ENCODE peak calls at places on chromosomes 11 and 22, in seven cellular contexts. B is upper lobe of right lung, H is colonic mucosa, P is fibroblast of lung, X is iPS DF 6.9, J is foreskin keratinocyte, O is mesendoderm. Y is an unnamed sample.

GRCh38 chr22:46351131-46351735 is 15.7 kb downstream of the TRMU start:
- DNase-seq in H (no peak), X (no peak), P (no peak), O (no peak), B (no peak), J (no peak), Y (no peak)

GRCh38 chr11:115439385-115439784 is 64.8 kb downstream of the CADM1 start:
- DNase-seq in J (peak; percentile 26), B (no peak), X (no peak), P (peak; percentile 44), O (peak; percentile 47), H (no peak), Y (no peak)

GRCh38 chr22:46533434-46533833 is 4.0 kb downstream of the CELSR1 start:
- DNase-seq in J (peak; percentile 59), O (no peak), X (no peak), B (peak; percentile 78), H (no peak), P (no peak), Y (no peak)

GRCh38 chr11:2582436-2582931 is 117.3 kb downstream of the KCNQ1OT1 start:
- DNase-seq in X (no peak), O (no peak), J (no peak), B (peak; percentile 62), P (no peak), H (no peak), Y (no peak)

GRCh38 chr22:22684605-22685561 is 40.5 kb downstream of the GGTLC2 start:
- DNase-seq in P (peak; percentile 90), O (peak; percentile 37), B (no peak), J (no peak), H (peak; percentile 44), X (no peak), Y (peak; percentile 70)

GRCh38 chr11:5932671-5933070 is 9.4 kb upstream of the OR56A3 start:
- DNase-seq in H (no peak), X (no peak), P (no peak), O (no peak), J (no peak), B (no peak), Y (no peak)

GRCh38 chr11:128095459-128096096 is 491.8 kb downstream of the ETS1 start:
- DNase-seq in P (peak; percentile 48), X (no peak), J (peak; percentile 69), H (no peak), B (no peak), O (peak; percentile 50), Y (no peak)

GRCh38 chr11:71251159-71251721 is 1.1 kb downstream of the SHANK2 start:
- DNase-seq in O (no peak), J (no peak), P (no peak), H (no peak), B (peak; percentile 76), X (no peak), Y (peak; percentile 78)

GRCh38 chr22:41479671-41480396 is 10.9 kb downstream of the ACO2 start:
- DNase-seq in P (peak; percentile 73), O (peak; percentile 70), B (no peak), J (no peak), X (no peak), H (no peak), Y (peak; percentile 82)

GRCh38 chr11:29676993-29677392 is 339.8 kb downstream of the KCNA4 start:
- DNase-seq in H (no peak), O (no peak), P (no peak), B (no peak), J (no peak), X (no peak), Y (no peak)

GRCh38 chr11:122116591-122116990 is 576 bp upstream of the BLID start:
- DNase-seq in P (no peak), O (no peak), J (no peak), H (no peak), X (no peak), B (no peak), Y (no peak)

GRCh38 chr11:116108161-116108560 is 603.9 kb upstream of the CADM1 start:
- DNase-seq in J (no peak), H (no peak), P (no peak), O (peak; percentile 48), X (no peak), B (no peak), Y (no peak)

GRCh38 chr11:94134651-94135512 is 6.2 kb downstream of the PANX1 start:
- DNase-seq in O (no peak), J (peak; percentile 81), X (no peak), P (peak; percentile 82), B (no peak), H (peak; percentile 51), Y (no peak)

GRCh38 chr11:68031136-68031459 is 617 bp downstream of the NDUFS8 start:
- DNase-seq in J (no peak), H (no peak), P (no peak), O (no peak), B (peak; percentile 71), X (no peak), Y (no peak)
- H3K27me3 ChIP-seq in J (no peaks in the 10 kb centered on the region), H (no peaks in the 10 kb centered on the region), P (no peaks in the 10 kb centered on the region), O (no peaks in the 10 kb centered on the region), B (no peaks in the 10 kb centered on the region), X (no peaks in the 10 kb centered on the region), Y (no peaks in the 10 kb centered on the region)

GRCh38 chr11:118998388-118998717 is 415 bp downstream of the CENATAC start:
- DNase-seq in P (no peak), B (no peak), X (no peak), H (no peak), J (peak; percentile 12), O (peak; percentile 28), Y (no peak)
- H3K27me3 ChIP-seq in P (no peaks in the 10 kb centered on the region), B (no peaks in the 10 kb centered on the region), X (no peaks in the 10 kb centered on the region), H (no peaks in the 10 kb centered on the region), J (no peaks in the 10 kb centered on the region), O (no peaks in the 10 kb centered on the region), Y (no peaks in the 10 kb centered on the region)

GRCh38 chr11:22343411-22344032 is 5.3 kb downstream of the SLC17A6 start:
- DNase-seq in B (no peak), X (no peak), P (no peak), H (no peak), O (peak; percentile 62), J (no peak), Y (peak; percentile 52)
- H3K27me3 ChIP-seq in B (peaks cover 72% of the 10 kb centered on the region), X (peaks cover 18% of the 10 kb centered on the region), P (peaks cover 35% of the 10 kb centered on the region), H (peaks cover 46% of the 10 kb centered on the region), O (peaks cover 34% of the 10 kb centered on the region), J (peaks cover 77% of the 10 kb centered on the region), Y (peaks cover 61% of the 10 kb centered on the region)

GRCh38 chr22:35608088-35608487 is 9.0 kb downstream of the MB start:
- DNase-seq in X (no peak), J (no peak), H (no peak), B (no peak), P (no peak), O (no peak), Y (no peak)

GRCh38 chr22:35604671-35605457 is 12.3 kb downstream of the MB start:
- DNase-seq in O (peak; percentile 81), J (no peak), B (no peak), X (no peak), P (no peak), H (no peak), Y (no peak)

GRCh38 chr22:35609261-35609660 is 7.9 kb downstream of the MB start:
- DNase-seq in J (no peak), P (no peak), B (no peak), H (no peak), O (no peak), X (no peak), Y (no peak)

GRCh38 chr22:35606916-35607315 is 10.2 kb downstream of the MB start:
- DNase-seq in J (no peak), H (no peak), X (no peak), B (no peak), O (no peak), P (no peak), Y (no peak)

DNA sequence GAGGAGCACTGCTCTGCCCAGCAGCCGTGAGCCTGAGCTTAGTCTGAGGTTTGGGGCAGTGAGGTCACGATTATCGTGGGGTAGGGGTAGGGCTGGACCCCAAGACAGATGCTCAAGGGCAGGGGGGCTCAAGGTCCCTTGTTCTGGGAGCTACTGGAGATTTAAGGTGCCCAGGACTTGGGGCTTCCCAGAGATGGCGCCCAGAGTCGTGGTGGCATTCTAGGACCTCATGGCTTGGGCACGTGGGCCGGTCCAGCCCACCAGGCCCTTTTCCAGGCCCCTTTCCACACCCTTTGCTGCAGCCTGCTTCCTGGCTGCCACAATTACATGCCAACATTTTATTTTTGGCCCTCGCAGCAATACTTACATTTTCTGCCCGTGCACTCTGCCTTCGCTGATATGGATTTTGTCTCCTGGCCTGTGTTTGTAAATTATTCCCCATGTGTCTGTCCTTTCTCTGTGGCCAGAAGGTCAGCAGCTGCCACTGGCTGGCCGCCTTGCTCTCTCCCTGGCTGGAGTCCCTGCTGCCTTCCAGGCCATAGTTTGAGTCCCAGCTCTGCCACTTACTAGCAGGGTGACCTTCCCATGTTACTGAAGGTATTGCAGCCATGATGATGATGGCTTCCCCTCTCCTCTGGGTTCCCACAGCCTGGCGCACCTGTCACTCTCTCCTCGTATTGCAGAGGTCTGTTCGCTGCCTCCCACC is 11.2 kb downstream of the MB start:
- DNase-seq in B (no peak), O (no peak), X (no peak), H (no peak), P (no peak), J (no peak), Y (no peak)
- H3K27me3 ChIP-seq in B (no peaks in the 10 kb centered on the region), O (no peaks in the 10 kb centered on the region), X (no peaks in the 10 kb centered on the region), H (no peaks in the 10 kb centered on the region), P (peaks cover 27% of the 10 kb centered on the region), J (peaks cover 23% of the 10 kb centered on the region), Y (no peaks in the 10 kb centered on the region)

DNA sequence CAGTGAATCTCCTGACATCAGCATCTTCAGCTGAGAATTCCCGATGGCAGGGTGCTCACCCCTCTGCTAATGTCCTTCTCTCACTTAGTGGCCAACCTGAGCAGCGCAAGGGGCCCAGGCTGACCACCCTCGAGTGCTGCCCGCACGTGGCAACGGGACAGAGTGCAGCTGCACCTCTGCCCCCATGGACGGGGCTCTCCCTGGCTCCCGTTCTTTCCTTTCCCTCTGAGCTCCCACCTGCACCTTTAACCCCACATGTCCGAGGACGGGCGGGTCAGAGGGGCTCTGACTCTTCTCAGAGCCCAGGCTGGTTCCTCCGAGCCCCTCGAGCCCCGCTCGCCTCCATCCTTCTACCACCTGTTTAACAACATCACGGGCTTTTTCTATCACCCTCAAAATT is 19.8 kb downstream of the MOB2 start:
- DNase-seq in J (no peak), X (no peak), B (no peak), O (no peak), H (no peak), P (no peak), Y (no peak)
- H3K27me3 ChIP-seq in J (peaks cover 7% of the 10 kb centered on the region), X (no peaks in the 10 kb centered on the region), B (no peaks in the 10 kb centered on the region), O (no peaks in the 10 kb centered on the region), H (no peaks in the 10 kb centered on the region), P (no peaks in the 10 kb centered on the region), Y (no peaks in the 10 kb centered on the region)